ENCODE peak calls at places on chromosomes 12 and 14, in five cellular contexts. One of them, this sample, is unnamed.

GRCh38 chr12:13223176-13223806 is 26.8 kb downstream of the EMP1 start:
- DNase-seq in K562: no peak
- DNase-seq in SK-N-SH: no peak
- DNase-seq in HCT116: no peak
- DNase-seq in GM12878: no peak
- DNase-seq in this sample: no peak

GRCh38 chr12:121009744-121010143 is 6.5 kb downstream of the C12orf43 start:
- DNase-seq in K562: no peak
- DNase-seq in SK-N-SH: no peak
- DNase-seq in HCT116: peak; percentile 54
- DNase-seq in GM12878: no peak
- DNase-seq in this sample: peak; percentile 84

GRCh38 chr14:21647380-21647779 is 6.3 kb upstream of the OR4E2 start:
- DNase-seq in K562: no peak
- DNase-seq in SK-N-SH: no peak
- DNase-seq in HCT116: no peak
- DNase-seq in GM12878: no peak
- DNase-seq in this sample: peak; percentile 71

GRCh38 chr12:34406228-34406995 is 384.1 kb downstream of the ALG10 start:
- DNase-seq in K562: no peak
- DNase-seq in SK-N-SH: peak; percentile 0
- DNase-seq in HCT116: no peak
- DNase-seq in GM12878: no peak
- DNase-seq in this sample: no peak

GRCh38 chr14:29216774-29217232 is 450.2 kb downstream of the FOXG1 start:
- DNase-seq in K562: no peak
- DNase-seq in SK-N-SH: no peak
- DNase-seq in HCT116: no peak
- DNase-seq in GM12878: no peak
- DNase-seq in this sample: no peak

GRCh38 chr12:121023799-121024198 is 7.5 kb upstream of the C12orf43 start:
- DNase-seq in K562: no peak
- DNase-seq in SK-N-SH: no peak
- DNase-seq in HCT116: no peak
- DNase-seq in GM12878: no peak
- DNase-seq in this sample: no peak

GRCh38 chr14:26687438-26687837 is 89.6 kb upstream of the NOVA1 start:
- DNase-seq in K562: no peak
- DNase-seq in SK-N-SH: no peak
- DNase-seq in HCT116: no peak
- DNase-seq in GM12878: no peak
- DNase-seq in this sample: no peak

GRCh38 chr12:38906482-38907170 is 1.2 kb upstream of the CPNE8 start:
- DNase-seq in K562: peak; percentile 83
- DNase-seq in SK-N-SH: peak; percentile 91
- DNase-seq in HCT116: peak; percentile 74
- DNase-seq in GM12878: peak; percentile 56
- DNase-seq in this sample: peak; percentile 86

GRCh38 chr12:56188116-56188785 is 1.0 kb downstream of the SMARCC2 start:
- DNase-seq in K562: no peak
- DNase-seq in SK-N-SH: no peak
- DNase-seq in HCT116: no peak
- DNase-seq in GM12878: no peak
- DNase-seq in this sample: no peak

GRCh38 chr14:71555654-71556559 is 376.3 kb upstream of the RGS6 start:
- DNase-seq in K562: peak; percentile 44
- DNase-seq in SK-N-SH: no peak
- DNase-seq in HCT116: no peak
- DNase-seq in GM12878: peak; percentile 98
- DNase-seq in this sample: no peak

GRCh38 chr12:122967151-122967550 is 888 bp upstream of the ABCB9 start:
- DNase-seq in K562: no peak
- DNase-seq in SK-N-SH: no peak
- DNase-seq in HCT116: no peak
- DNase-seq in GM12878: no peak
- DNase-seq in this sample: no peak

GRCh38 chr12:5391638-5392037 is 40.3 kb upstream of the NTF3 start:
- DNase-seq in K562: no peak
- DNase-seq in SK-N-SH: no peak
- DNase-seq in HCT116: no peak
- DNase-seq in GM12878: no peak
- DNase-seq in this sample: no peak
- TF ChIP-seq JUND in K562: no peak
- TF ChIP-seq JUND in SK-N-SH: no peak
- TF ChIP-seq JUND in HCT116: no peak
- TF ChIP-seq JUND in GM12878: no peak
- TF ChIP-seq JUND in this sample: no peak

GRCh38 chr12:92585106-92585775 is 117.5 kb upstream of the PLEKHG7 start:
- DNase-seq in K562: no peak
- DNase-seq in SK-N-SH: no peak
- DNase-seq in HCT116: no peak
- DNase-seq in GM12878: no peak
- DNase-seq in this sample: no peak

GRCh38 chr12:92582466-92582865 is 120.3 kb upstream of the PLEKHG7 start:
- DNase-seq in K562: no peak
- DNase-seq in SK-N-SH: no peak
- DNase-seq in HCT116: no peak
- DNase-seq in GM12878: no peak
- DNase-seq in this sample: no peak

GRCh38 chr12:92582888-92583287 is 119.9 kb upstream of the PLEKHG7 start:
- DNase-seq in K562: no peak
- DNase-seq in SK-N-SH: no peak
- DNase-seq in HCT116: no peak
- DNase-seq in GM12878: no peak
- DNase-seq in this sample: no peak

GRCh38 chr12:92583910-92584309 is 118.9 kb upstream of the PLEKHG7 start:
- DNase-seq in K562: no peak
- DNase-seq in SK-N-SH: no peak
- DNase-seq in HCT116: no peak
- DNase-seq in GM12878: no peak
- DNase-seq in this sample: no peak

DNA sequence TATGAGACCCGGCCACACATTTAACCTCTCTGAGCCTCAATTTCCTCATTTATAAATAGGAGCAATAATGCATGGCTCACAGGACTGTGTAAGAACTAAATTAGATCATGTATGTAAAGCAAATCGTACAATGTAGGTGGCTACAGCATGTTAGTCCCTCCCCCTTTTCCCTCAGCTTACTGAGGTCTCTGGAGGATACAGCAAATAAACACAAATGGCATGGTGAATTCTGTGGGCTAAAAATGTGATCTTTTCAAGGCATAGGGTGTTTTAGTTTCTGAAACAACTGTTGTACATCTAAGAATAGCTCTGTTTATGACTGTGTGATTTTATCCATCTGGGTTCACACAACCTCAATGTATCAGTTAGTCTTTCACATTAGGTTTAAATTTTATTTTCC is 121.2 kb upstream of the PLEKHG7 start:
- DNase-seq in K562: no peak
- DNase-seq in SK-N-SH: no peak
- DNase-seq in HCT116: no peak
- DNase-seq in GM12878: no peak
- DNase-seq in this sample: no peak
- TF ChIP-seq JUND in K562: no peak
- TF ChIP-seq JUND in SK-N-SH: no peak
- TF ChIP-seq JUND in HCT116: no peak
- TF ChIP-seq JUND in GM12878: no peak
- TF ChIP-seq JUND in this sample: no peak

DNA sequence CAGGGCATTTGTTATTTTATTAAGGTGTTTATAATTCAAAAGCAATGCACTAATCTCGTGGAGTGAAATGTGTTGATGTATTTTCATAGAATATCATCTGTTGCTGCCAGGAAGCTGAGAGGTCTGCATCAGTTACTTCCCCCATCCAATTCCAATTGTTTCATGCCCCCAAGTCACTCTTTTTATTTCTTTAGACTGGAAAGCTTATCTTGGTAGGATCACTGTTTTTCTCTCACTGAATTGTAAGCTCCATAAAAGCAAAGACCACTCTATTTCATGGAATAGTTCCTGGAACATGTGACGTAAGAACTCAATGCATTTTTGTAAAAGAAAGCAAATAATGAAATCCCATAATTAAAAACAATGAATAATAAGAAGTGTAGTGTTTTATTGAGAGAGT is 420.2 kb downstream of the TRHDE start:
- DNase-seq in K562: no peak
- DNase-seq in SK-N-SH: peak; percentile 16
- DNase-seq in HCT116: no peak
- DNase-seq in GM12878: no peak
- DNase-seq in this sample: no peak
- TF ChIP-seq JUND in K562: no peak
- TF ChIP-seq JUND in SK-N-SH: no peak
- TF ChIP-seq JUND in HCT116: no peak
- TF ChIP-seq JUND in GM12878: no peak
- TF ChIP-seq JUND in this sample: no peak

GRCh38 chr14:72844528-72844927 is 49.4 kb downstream of the DPF3 start:
- DNase-seq in K562: no peak
- DNase-seq in SK-N-SH: no peak
- DNase-seq in HCT116: no peak
- DNase-seq in GM12878: no peak
- DNase-seq in this sample: no peak
- TF ChIP-seq JUND in K562: no peak
- TF ChIP-seq JUND in SK-N-SH: no peak
- TF ChIP-seq JUND in HCT116: no peak
- TF ChIP-seq JUND in GM12878: no peak
- TF ChIP-seq JUND in this sample: no peak